ENCODE peak calls at places on chromosomes 13 and 19, in five cellular contexts. R is Peyer's patch, U is fibroblast of mammary gland, Y is dorsolateral prefrontal cortex, V is GM12865. Z is an unnamed sample.

GRCh38 chr13:111115051-111115840 is at the start of gene ARHGEF7:
- DNase-seq in R (no peak), U (no peak), Y (no peak), V (no peak), Z (peak; percentile 4)

GRCh38 chr13:98825659-98826058 is 73.2 kb upstream of the SLC15A1 start:
- DNase-seq in R (no peak), U (no peak), Y (no peak), V (no peak), Z (no peak)

GRCh38 chr13:73193541-73193940 is 134.7 kb downstream of the KLF5 start:
- DNase-seq in R (no peak), U (no peak), Y (no peak), V (no peak), Z (no peak)

GRCh38 chr13:100428966-100429365 is 159.6 kb downstream of the GGACT start:
- DNase-seq in R (no peak), U (no peak), Y (no peak), V (peak; percentile 19), Z (no peak)

GRCh38 chr19:49775742-49776370 is 9.1 kb downstream of the AP2A1 start:
- DNase-seq in R (no peak), U (no peak), Y (no peak), V (no peak), Z (peak; percentile 35)

GRCh38 chr19:34350161-34350561 is 14.8 kb upstream of the GPI start:
- DNase-seq in R (no peak), U (peak; percentile 36), Y (no peak), V (peak; percentile 21), Z (no peak)

GRCh38 chr13:22761709-22762108 is 419.1 kb upstream of the SGCG start:
- DNase-seq in R (no peak), U (no peak), Y (no peak), V (no peak), Z (no peak)

GRCh38 chr19:2575734-2576481 is 100.0 kb downstream of the GADD45B start:
- DNase-seq in R (peak; percentile 64), U (peak; percentile 96), Y (no peak), V (no peak), Z (no peak)

GRCh38 chr19:1243768-1244692 is 2.5 kb downstream of the ATP5F1D start:
- DNase-seq in R (peak; percentile 92), U (peak; percentile 83), Y (peak; percentile 82), V (peak; percentile 92), Z (peak; percentile 86)

GRCh38 chr13:113998781-113999617 is 25.1 kb upstream of the C13orf46 start:
- DNase-seq in R (no peak), U (no peak), Y (no peak), V (no peak), Z (no peak)

DNA sequence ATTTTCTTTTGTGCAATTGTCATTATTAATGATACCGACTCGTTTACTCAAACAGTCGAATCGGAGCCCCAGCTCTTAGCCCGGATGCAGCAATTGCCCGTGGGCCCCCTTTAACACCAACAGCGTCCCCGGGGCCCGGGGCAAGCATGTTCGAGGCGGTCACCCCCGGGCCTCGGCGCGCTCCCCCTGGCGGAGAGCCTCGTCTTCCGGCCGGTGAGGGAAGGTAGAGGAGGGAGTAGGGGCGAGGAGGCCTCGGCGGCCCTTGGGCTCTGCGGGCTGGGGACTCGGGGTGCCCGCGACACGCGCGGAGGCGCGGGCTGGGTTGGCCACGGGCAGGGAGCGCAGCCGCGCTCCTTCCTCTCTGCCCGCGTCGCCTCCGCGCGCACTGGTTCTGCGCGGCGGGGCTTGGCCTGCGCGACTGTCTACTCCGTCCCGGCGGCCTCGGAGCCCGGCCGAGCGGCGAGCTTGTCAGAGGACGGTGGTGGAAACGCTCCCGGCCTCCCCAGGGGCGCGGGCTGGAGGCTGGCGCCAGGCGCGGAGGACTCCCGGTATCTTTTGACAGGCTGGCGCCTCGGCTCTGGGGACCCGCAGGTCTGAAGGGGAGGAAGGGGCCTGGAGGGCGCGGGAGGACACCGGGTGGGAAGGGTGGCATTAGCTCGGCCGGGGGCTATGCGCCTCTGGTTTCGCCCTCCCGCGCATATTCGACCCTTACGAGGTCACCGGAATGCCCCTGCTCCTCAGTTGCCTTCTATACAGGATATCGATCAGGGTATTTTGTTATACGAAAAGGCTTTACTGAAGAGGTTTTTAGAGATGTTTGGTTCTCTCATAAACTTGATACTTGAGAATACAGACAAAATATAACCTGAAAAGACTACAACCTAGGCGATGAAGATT is 1.5 kb downstream of the BIVM start:
- DNase-seq in R (peak; percentile 90), U (peak; percentile 68), Y (peak; percentile 62), V (peak; percentile 90), Z (peak; percentile 82)
- TF ChIP-seq CTCF in R (peak; percentile 73), U (peak; percentile 53), Y (peak; percentile 74), V (peak; percentile 83), Z (peak; percentile 62)

GRCh38 chr19:3785938-3786824 is at the start of gene MATK:
- DNase-seq in R (no peak), U (no peak), Y (no peak), V (no peak), Z (no peak)
- H3K4me3 ChIP-seq in R (peak within 1 kb of the TSS; percentile 54), U (no peak within 1 kb of the TSS), Y (peak within 1 kb of the TSS; percentile 54), V (no peak within 1 kb of the TSS), Z (no peak within 1 kb of the TSS)

GRCh38 chr19:50870417-50871089 is 2.7 kb upstream of the KLK2 start:
- DNase-seq in R (no peak), U (peak; percentile 4), Y (no peak), V (peak; percentile 21), Z (no peak)
- TF ChIP-seq CTCF in R (no peak), U (no peak), Y (no peak), V (peak; percentile 2), Z (no peak)

GRCh38 chr13:94400874-94401273 is 78.6 kb downstream of the DCT start:
- DNase-seq in R (no peak), U (no peak), Y (no peak), V (no peak), Z (no peak)
- H3K4me3 ChIP-seq in R (no peak overlapping the region), U (no peak overlapping the region), Y (no peak overlapping the region), V (no peak overlapping the region), Z (no peak overlapping the region)

GRCh38 chr19:11451942-11452813 is 16.7 kb downstream of the PRKCSH start:
- DNase-seq in R (no peak), U (no peak), Y (no peak), V (peak; percentile 77), Z (no peak)
- TF ChIP-seq CTCF in R (no peak), U (no peak), Y (peak; percentile 24), V (peak; percentile 54), Z (no peak)

GRCh38 chr19:56144396-56144795 is 3.3 kb downstream of the ZNF444 start:
- DNase-seq in R (no peak), U (no peak), Y (no peak), V (no peak), Z (no peak)

GRCh38 chr19:56141416-56141992 is 417 bp downstream of the ZNF444 start:
- DNase-seq in R (no peak), U (no peak), Y (no peak), V (peak; percentile 44), Z (no peak)

GRCh38 chr19:56140583-56141415 is at the start of gene ZNF444:
- DNase-seq in R (peak; percentile 99), U (peak; percentile 98), Y (peak; percentile 99), V (peak; percentile 99), Z (peak; percentile 99)

GRCh38 chr19:56142897-56143434 is 1.9 kb downstream of the ZNF444 start:
- DNase-seq in R (no peak), U (no peak), Y (no peak), V (no peak), Z (no peak)

DNA sequence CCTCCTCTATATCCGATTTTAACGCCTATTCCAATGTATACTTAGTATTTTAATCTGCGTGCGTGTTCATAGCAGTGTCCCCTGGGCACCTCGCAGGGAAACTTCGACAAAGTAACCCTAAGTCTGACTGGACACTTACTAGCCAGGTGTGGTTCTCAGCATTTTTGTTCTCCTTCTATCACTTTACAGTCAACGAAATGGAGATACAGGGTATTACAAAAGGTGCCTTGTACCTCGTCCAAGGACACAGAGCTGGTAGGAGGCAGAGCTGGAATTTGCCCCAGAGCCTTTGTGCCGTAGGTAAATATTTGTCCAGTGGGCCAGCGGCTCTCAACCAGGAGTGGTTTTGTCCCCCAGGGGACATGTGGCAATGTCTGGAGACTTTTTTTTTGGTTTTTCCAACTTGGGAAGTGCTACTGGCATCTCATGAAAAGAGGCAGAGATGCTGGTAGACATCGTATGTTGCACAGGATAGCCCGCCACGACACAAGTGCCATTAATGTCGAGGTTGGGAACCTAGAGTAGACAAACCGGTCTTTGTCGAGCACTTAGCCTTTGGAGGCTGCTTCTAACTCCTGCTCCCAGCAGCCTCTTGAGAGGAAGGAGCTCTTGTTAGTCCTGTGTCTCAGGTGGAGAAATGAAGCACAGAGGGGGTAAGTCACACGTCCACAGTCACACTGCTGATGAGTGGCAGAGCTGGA is 1.1 kb downstream of the ZNF444 start:
- DNase-seq in R (no peak), U (no peak), Y (no peak), V (no peak), Z (peak; percentile 31)
- H3K4me3 ChIP-seq in R (peak overlapping the region; percentile 71), U (peak overlapping the region; percentile 63), Y (peak overlapping the region; percentile 74), V (peak overlapping the region; percentile 72), Z (peak overlapping the region; percentile 61)

DNA sequence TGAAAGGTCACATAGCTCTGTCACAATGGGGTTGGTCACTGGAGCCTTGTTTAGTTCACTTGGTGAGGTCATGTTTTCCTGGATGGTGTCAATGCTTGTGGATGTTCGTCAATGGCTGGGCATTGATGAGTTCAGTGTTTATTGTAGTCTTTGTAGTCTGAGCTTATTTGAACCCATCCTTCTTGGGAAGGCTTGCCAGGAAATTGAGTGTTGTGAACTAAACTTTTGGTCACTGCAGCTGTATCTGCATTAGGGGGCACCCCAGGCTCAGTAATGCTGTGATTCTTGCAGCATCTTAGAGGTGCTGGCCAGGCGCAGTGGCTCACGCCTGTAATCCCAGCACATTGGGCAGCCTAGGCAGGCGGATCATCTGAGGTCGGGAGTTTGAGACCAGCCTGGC is 22.0 kb downstream of the BLOC1S3 start:
- DNase-seq in R (no peak), U (peak; percentile 71), Y (no peak), V (no peak), Z (peak; percentile 60)
- TF ChIP-seq CTCF in R (peak; percentile 32), U (peak; percentile 29), Y (peak; percentile 55), V (no peak), Z (peak; percentile 34)